ENCODE peak calls at places on chromosomes 12 and 14, in nine cellular contexts. W is fibroblast of the aortic adventitia; Y is GM20000; U is uterus; K is foreskin fibroblast; E is activated CD4-positive, alpha-beta T cell treated with anti-CD3 and anti-CD28 coated beads, Interleukin-2, amount 50 U/mL, for 1 hour; L is 8988T; M is astrocyte of the hippocampus; D is IMR-90. A is an unnamed sample.

GRCh38 chr12:10395390-10395998 is 5.7 kb upstream of the KLRK1 start:
- DNase-seq in L (no peak), M (peak; percentile 60), K (peak; percentile 81), W (peak; percentile 72), U (no peak), Y (peak; percentile 36), D (peak; percentile 71), E (no peak), A (peak; percentile 83)

GRCh38 chr14:104882325-104882973 is 17.4 kb downstream of the CEP170B start:
- DNase-seq in E (no peak), K (no peak), U (no peak), M (peak; percentile 50), Y (no peak), W (no peak), L (peak; percentile 87), D (no peak), A (no peak)

GRCh38 chr14:87901196-87901595 is 91.8 kb downstream of the GALC start:
- DNase-seq in Y (no peak), W (peak; percentile 52), D (no peak), U (no peak), K (no peak), M (peak; percentile 4), E (no peak), L (no peak), A (no peak)

GRCh38 chr12:123024819-123025391 is 44.4 kb downstream of the ARL6IP4 start:
- DNase-seq in U (no peak), M (peak; percentile 48), E (no peak), K (peak; percentile 18), D (peak; percentile 55), L (no peak), W (peak; percentile 29), Y (no peak), A (no peak)

GRCh38 chr14:88323086-88323519 is at the start of gene KCNK10:
- DNase-seq in W (no peak), E (no peak), M (peak; percentile 42), L (peak; percentile 35), D (no peak), Y (no peak), U (no peak), K (no peak), A (no peak)

GRCh38 chr12:52455818-52456217 is 3.9 kb upstream of the KRT6B start:
- DNase-seq in Y (no peak), E (no peak), U (no peak), M (no peak), D (no peak), W (no peak), L (no peak), K (no peak), A (no peak)

GRCh38 chr14:68506645-68507405 is 286.0 kb downstream of the ZFP36L1 start:
- DNase-seq in L (no peak), K (no peak), W (no peak), U (peak; percentile 12), Y (peak; percentile 31), D (no peak), M (peak; percentile 42), E (peak; percentile 23), A (no peak)

GRCh38 chr14:60095781-60096450 is 4.2 kb downstream of the PCNX4 start:
- DNase-seq in W (peak; percentile 69), E (no peak), U (no peak), M (peak; percentile 7), K (peak; percentile 75), D (peak; percentile 93), Y (no peak), L (no peak), A (no peak)

GRCh38 chr12:4563336-4563735 is 1.3 kb downstream of the DYRK4 start:
- DNase-seq in E (no peak), Y (no peak), L (no peak), W (no peak), D (no peak), M (peak; percentile 81), U (no peak), K (no peak), A (no peak)

GRCh38 chr14:84750763-84751554 is 779.0 kb upstream of the FLRT2 start:
- DNase-seq in K (peak; percentile 17), M (peak; percentile 80), Y (no peak), L (no peak), E (no peak), D (peak; percentile 50), W (no peak), U (no peak), A (no peak)

GRCh38 chr12:1391722-1392121 is 202.7 kb downstream of the FBXL14 start:
- DNase-seq in D (no peak), Y (no peak), L (no peak), W (no peak), K (no peak), M (no peak), U (no peak), E (no peak), A (no peak)

GRCh38 chr12:66516133-66516532 is 162.7 kb downstream of the GRIP1 start:
- DNase-seq in W (no peak), D (no peak), Y (no peak), M (peak; percentile 49), E (no peak), L (no peak), U (no peak), K (no peak), A (peak; percentile 17)

GRCh38 chr12:6276936-6277615 is 33.4 kb upstream of the PLEKHG6 start:
- DNase-seq in W (no peak), E (no peak), L (no peak), D (no peak), K (no peak), Y (no peak), M (no peak), U (no peak), A (no peak)

GRCh38 chr12:79842630-79843029 is 92.3 kb downstream of the PPP1R12A start:
- DNase-seq in D (no peak), W (no peak), L (no peak), K (no peak), M (no peak), Y (no peak), E (no peak), U (no peak), A (no peak)

GRCh38 chr12:57213763-57214397 is 2.7 kb upstream of the NXPH4 start:
- DNase-seq in M (no peak), U (no peak), K (no peak), D (no peak), Y (no peak), W (no peak), L (no peak), E (no peak), A (no peak)